ENCODE peak calls at places on chromosomes 5 and 9, in six cellular contexts. One of them, this sample, is unnamed.

GRCh38 chr5:91383956-91384300 is 811 bp upstream of the ARRDC3 start:
- DNase-seq in fibroblast of mammary gland: no peak
- DNase-seq in AG04449: no peak
- DNase-seq in GM12865: peak
- DNase-seq in lower leg skin: no peak
- DNase-seq in lung: no peak
- DNase-seq in this sample: peak

GRCh38 chr9:110894731-110895130 is 143.5 kb downstream of the LPAR1 start:
- DNase-seq in fibroblast of mammary gland: no peak
- DNase-seq in AG04449: no peak
- DNase-seq in GM12865: no peak
- DNase-seq in lower leg skin: no peak
- DNase-seq in lung: no peak
- DNase-seq in this sample: no peak

GRCh38 chr5:124651663-124652513 is 94.6 kb downstream of the ZNF608 start:
- DNase-seq in fibroblast of mammary gland: no peak
- DNase-seq in AG04449: no peak
- DNase-seq in GM12865: peak
- DNase-seq in lower leg skin: peak
- DNase-seq in lung: peak
- DNase-seq in this sample: peak

GRCh38 chr9:135499326-135500070 is 984 bp upstream of the MRPS2 start:
- DNase-seq in fibroblast of mammary gland: peak
- DNase-seq in AG04449: no peak
- DNase-seq in GM12865: peak
- DNase-seq in lower leg skin: peak
- DNase-seq in lung: peak
- DNase-seq in this sample: peak

GRCh38 chr5:171794470-171794869 is 8.9 kb downstream of the SMIM23 start:
- DNase-seq in fibroblast of mammary gland: no peak
- DNase-seq in AG04449: no peak
- DNase-seq in GM12865: no peak
- DNase-seq in lower leg skin: no peak
- DNase-seq in lung: no peak
- DNase-seq in this sample: no peak

GRCh38 chr9:72334658-72335337 is 30.2 kb downstream of the ZFAND5 start:
- DNase-seq in fibroblast of mammary gland: no peak
- DNase-seq in AG04449: no peak
- DNase-seq in GM12865: no peak
- DNase-seq in lower leg skin: no peak
- DNase-seq in lung: no peak
- DNase-seq in this sample: peak

GRCh38 chr9:11356101-11356500 is 743.3 kb upstream of the PTPRD start:
- DNase-seq in fibroblast of mammary gland: no peak
- DNase-seq in AG04449: no peak
- DNase-seq in GM12865: no peak
- DNase-seq in lower leg skin: no peak
- DNase-seq in lung: no peak
- DNase-seq in this sample: peak

GRCh38 chr5:174520420-174521396 is 203.7 kb upstream of the MSX2 start:
- DNase-seq in fibroblast of mammary gland: no peak
- DNase-seq in AG04449: no peak
- DNase-seq in GM12865: no peak
- DNase-seq in lower leg skin: no peak
- DNase-seq in lung: no peak
- DNase-seq in this sample: peak

GRCh38 chr5:100797863-100798262 is 105.2 kb downstream of the ST8SIA4 start:
- DNase-seq in fibroblast of mammary gland: peak
- DNase-seq in AG04449: no peak
- DNase-seq in GM12865: no peak
- DNase-seq in lower leg skin: no peak
- DNase-seq in lung: no peak
- DNase-seq in this sample: peak

GRCh38 chr5:114310666-114311065 is 51.2 kb upstream of the KCNN2 start:
- DNase-seq in fibroblast of mammary gland: no peak
- DNase-seq in AG04449: no peak
- DNase-seq in GM12865: no peak
- DNase-seq in lower leg skin: no peak
- DNase-seq in lung: no peak
- DNase-seq in this sample: no peak

GRCh38 chr9:6598249-6598725 is 47.2 kb downstream of the GLDC start:
- DNase-seq in fibroblast of mammary gland: peak
- DNase-seq in AG04449: no peak
- DNase-seq in GM12865: peak
- DNase-seq in lower leg skin: no peak
- DNase-seq in lung: no peak
- DNase-seq in this sample: peak

GRCh38 chr9:137445930-137446431 is 4.8 kb upstream of the ENTPD8 start:
- DNase-seq in fibroblast of mammary gland: peak
- DNase-seq in AG04449: no peak
- DNase-seq in GM12865: no peak
- DNase-seq in lower leg skin: no peak
- DNase-seq in lung: no peak
- DNase-seq in this sample: no peak

GRCh38 chr9:131020388-131020787 is 11.4 kb downstream of the LAMC3 start:
- DNase-seq in fibroblast of mammary gland: peak
- DNase-seq in AG04449: peak
- DNase-seq in GM12865: no peak
- DNase-seq in lower leg skin: peak
- DNase-seq in lung: no peak
- DNase-seq in this sample: peak

GRCh38 chr5:170314696-170315095 is 17.1 kb upstream of the LCP2 start:
- DNase-seq in fibroblast of mammary gland: no peak
- DNase-seq in AG04449: no peak
- DNase-seq in GM12865: no peak
- DNase-seq in lower leg skin: no peak
- DNase-seq in lung: no peak
- DNase-seq in this sample: no peak

GRCh38 chr5:6907320-6907918 is 194.2 kb downstream of the TENT4A start:
- DNase-seq in fibroblast of mammary gland: no peak
- DNase-seq in AG04449: no peak
- DNase-seq in GM12865: no peak
- DNase-seq in lower leg skin: no peak
- DNase-seq in lung: no peak
- DNase-seq in this sample: no peak

GRCh38 chr5:44246986-44247385 is 142.2 kb downstream of the FGF10 start:
- DNase-seq in fibroblast of mammary gland: peak
- DNase-seq in AG04449: no peak
- DNase-seq in GM12865: no peak
- DNase-seq in lower leg skin: no peak
- DNase-seq in lung: no peak
- DNase-seq in this sample: no peak

GRCh38 chr9:99822596-99823391 is 1.1 kb downstream of the NR4A3 start:
- DNase-seq in fibroblast of mammary gland: peak
- DNase-seq in AG04449: no peak
- DNase-seq in GM12865: peak
- DNase-seq in lower leg skin: peak
- DNase-seq in lung: peak
- DNase-seq in this sample: peak

GRCh38 chr5:133340822-133341221 is 271.5 kb downstream of the FSTL4 start:
- DNase-seq in fibroblast of mammary gland: no peak
- DNase-seq in AG04449: no peak
- DNase-seq in GM12865: no peak
- DNase-seq in lower leg skin: no peak
- DNase-seq in lung: no peak
- DNase-seq in this sample: no peak

GRCh38 chr5:116528519-116529234 is 45.9 kb downstream of the SEMA6A start:
- DNase-seq in fibroblast of mammary gland: no peak
- DNase-seq in AG04449: no peak
- DNase-seq in GM12865: no peak
- DNase-seq in lower leg skin: no peak
- DNase-seq in lung: no peak
- DNase-seq in this sample: no peak

GRCh38 chr9:124467410-124468060 is 17.3 kb downstream of the ADGRD2 start:
- DNase-seq in fibroblast of mammary gland: no peak
- DNase-seq in AG04449: no peak
- DNase-seq in GM12865: no peak
- DNase-seq in lower leg skin: no peak
- DNase-seq in lung: no peak
- DNase-seq in this sample: no peak

GRCh38 chr5:71905804-71906711 is 187.0 kb downstream of the CARTPT start:
- DNase-seq in fibroblast of mammary gland: peak
- DNase-seq in AG04449: no peak
- DNase-seq in GM12865: no peak
- DNase-seq in lower leg skin: no peak
- DNase-seq in lung: no peak
- DNase-seq in this sample: no peak

GRCh38 chr9:131395027-131395744 is 1.3 kb downstream of the PRRC2B start:
- DNase-seq in fibroblast of mammary gland: no peak
- DNase-seq in AG04449: no peak
- DNase-seq in GM12865: peak
- DNase-seq in lower leg skin: peak
- DNase-seq in lung: peak
- DNase-seq in this sample: peak

GRCh38 chr5:29002481-29002880 is 1964.1 kb upstream of the CDH9 start:
- DNase-seq in fibroblast of mammary gland: no peak
- DNase-seq in AG04449: no peak
- DNase-seq in GM12865: no peak
- DNase-seq in lower leg skin: no peak
- DNase-seq in lung: no peak
- DNase-seq in this sample: no peak

GRCh38 chr5:91297994-91298393 is 85.1 kb downstream of the ARRDC3 start:
- DNase-seq in fibroblast of mammary gland: no peak
- DNase-seq in AG04449: no peak
- DNase-seq in GM12865: no peak
- DNase-seq in lower leg skin: no peak
- DNase-seq in lung: no peak
- DNase-seq in this sample: no peak

GRCh38 chr5:54009828-54010227 is 300.5 kb downstream of the ARL15 start:
- DNase-seq in fibroblast of mammary gland: no peak
- DNase-seq in AG04449: no peak
- DNase-seq in GM12865: no peak
- DNase-seq in lower leg skin: no peak
- DNase-seq in lung: no peak
- DNase-seq in this sample: no peak

GRCh38 chr9:129408535-129409215 is 212.2 kb downstream of the C9orf50 start:
- DNase-seq in fibroblast of mammary gland: no peak
- DNase-seq in AG04449: no peak
- DNase-seq in GM12865: no peak
- DNase-seq in lower leg skin: peak
- DNase-seq in lung: no peak
- DNase-seq in this sample: peak

GRCh38 chr9:8887369-8887768 is 1087.8 kb upstream of the DMAC1 start:
- DNase-seq in fibroblast of mammary gland: no peak
- DNase-seq in AG04449: no peak
- DNase-seq in GM12865: no peak
- DNase-seq in lower leg skin: no peak
- DNase-seq in lung: no peak
- DNase-seq in this sample: no peak

GRCh38 chr9:110655723-110656641 is 12.6 kb upstream of the MUSK start:
- DNase-seq in fibroblast of mammary gland: peak
- DNase-seq in AG04449: peak
- DNase-seq in GM12865: no peak
- DNase-seq in lower leg skin: peak
- DNase-seq in lung: peak
- DNase-seq in this sample: no peak

GRCh38 chr5:147921134-147921533 is 14.8 kb upstream of the C5orf46 start:
- DNase-seq in fibroblast of mammary gland: no peak
- DNase-seq in AG04449: no peak
- DNase-seq in GM12865: no peak
- DNase-seq in lower leg skin: no peak
- DNase-seq in lung: no peak
- DNase-seq in this sample: no peak

DNA sequence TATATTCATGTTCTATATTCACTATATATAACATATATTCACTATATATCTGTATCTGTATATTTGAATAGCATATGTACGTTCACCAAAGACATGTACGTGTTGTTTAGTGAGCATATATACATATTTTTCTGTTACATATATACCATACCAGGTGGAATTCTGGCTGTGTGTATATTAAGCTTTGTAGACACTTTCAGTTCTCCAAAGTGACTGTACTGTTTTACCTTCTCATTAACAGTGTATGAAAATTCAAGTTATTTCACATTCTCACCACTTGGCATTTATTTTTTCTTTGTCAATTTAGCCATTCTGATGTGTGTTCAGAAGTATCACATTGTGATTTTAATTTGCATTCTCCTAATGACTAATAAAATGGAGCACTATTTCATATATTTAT is 52.2 kb downstream of the DROSHA start:
- DNase-seq in fibroblast of mammary gland: no peak
- DNase-seq in AG04449: no peak
- DNase-seq in GM12865: no peak
- DNase-seq in lower leg skin: no peak
- DNase-seq in lung: no peak
- DNase-seq in this sample: no peak
- TF ChIP-seq CTCF in fibroblast of mammary gland: no peak
- TF ChIP-seq CTCF in AG04449: no peak
- TF ChIP-seq CTCF in GM12865: no peak
- TF ChIP-seq CTCF in lower leg skin: no peak
- TF ChIP-seq CTCF in lung: no peak
- TF ChIP-seq CTCF in this sample: no peak

DNA sequence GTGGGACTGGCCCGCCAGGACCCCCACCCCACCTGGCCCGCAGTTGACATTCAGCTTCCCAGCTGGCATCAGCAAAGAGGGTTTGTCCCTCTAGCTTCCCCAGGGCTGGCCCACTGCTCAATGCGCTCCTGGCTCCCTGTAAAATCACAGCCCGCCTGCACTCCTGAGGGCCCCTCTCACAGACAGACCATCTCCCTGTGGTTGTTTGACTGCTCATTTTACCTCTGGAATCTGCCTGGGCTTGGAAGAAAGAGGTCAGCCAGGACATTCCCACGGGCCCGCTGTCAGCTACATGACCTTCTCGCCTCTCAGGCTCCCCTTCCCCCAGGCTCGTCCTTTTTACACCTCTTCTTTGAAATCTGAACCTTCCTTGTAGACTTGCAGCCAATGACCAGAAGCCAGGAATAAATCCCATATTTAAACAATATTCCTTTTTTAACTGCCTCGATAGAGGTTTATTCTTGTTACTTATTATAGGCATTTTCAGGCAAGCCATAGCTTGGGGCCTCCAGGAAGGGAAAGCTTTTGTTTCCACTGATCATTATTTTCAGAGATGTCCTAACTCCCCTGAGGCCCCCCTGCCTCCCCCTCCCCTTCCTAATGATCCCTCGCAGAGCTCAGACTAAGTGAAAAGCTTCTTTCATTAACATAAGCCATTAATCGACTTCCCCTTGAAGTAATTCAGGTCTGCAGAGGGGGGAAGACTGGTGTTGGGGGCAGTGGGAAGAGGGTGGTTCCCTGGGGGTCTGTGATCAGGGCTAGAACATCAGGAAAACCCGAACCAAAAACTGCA is 76.3 kb upstream of the IQGAP2 start:
- DNase-seq in fibroblast of mammary gland: no peak
- DNase-seq in AG04449: no peak
- DNase-seq in GM12865: no peak
- DNase-seq in lower leg skin: no peak
- DNase-seq in lung: no peak
- DNase-seq in this sample: no peak
- H3K4me3 ChIP-seq in fibroblast of mammary gland: no peak
- H3K4me3 ChIP-seq in AG04449: no peak
- H3K4me3 ChIP-seq in GM12865: no peak
- H3K4me3 ChIP-seq in lower leg skin: no peak
- H3K4me3 ChIP-seq in lung: no peak
- H3K4me3 ChIP-seq in this sample: no peak

GRCh38 chr9:82570226-82570625 is 492.7 kb downstream of the RASEF start:
- DNase-seq in fibroblast of mammary gland: peak
- DNase-seq in AG04449: no peak
- DNase-seq in GM12865: no peak
- DNase-seq in lower leg skin: no peak
- DNase-seq in lung: no peak
- DNase-seq in this sample: peak
- TF ChIP-seq CTCF in fibroblast of mammary gland: no peak
- TF ChIP-seq CTCF in AG04449: peak
- TF ChIP-seq CTCF in GM12865: no peak
- TF ChIP-seq CTCF in lower leg skin: no peak
- TF ChIP-seq CTCF in lung: no peak
- TF ChIP-seq CTCF in this sample: peak

GRCh38 chr9:133844876-133845658 is 106.9 kb upstream of the SARDH start:
- DNase-seq in fibroblast of mammary gland: peak
- DNase-seq in AG04449: no peak
- DNase-seq in GM12865: no peak
- DNase-seq in lower leg skin: peak
- DNase-seq in lung: peak
- DNase-seq in this sample: no peak
- H3K4me3 ChIP-seq in fibroblast of mammary gland: no peak
- H3K4me3 ChIP-seq in AG04449: no peak
- H3K4me3 ChIP-seq in GM12865: no peak
- H3K4me3 ChIP-seq in lower leg skin: no peak
- H3K4me3 ChIP-seq in lung: no peak
- H3K4me3 ChIP-seq in this sample: no peak

This sample was measured in epithelial cell of esophagus.